ENCODE peak calls at places on chromosomes 7 and 10, in seven cellular contexts. R, M, K, A, J, C and P are unnamed samples.

GRCh38 chr7:33774762-33775523 is 130.4 kb upstream of the BMPER start:
- DNase-seq in R (no peak), M (no peak), K (peak), A (no peak), J (peak), C (peak), P (no peak)

GRCh38 chr10:86366033-86366901 is at the start of gene GRID1:
- DNase-seq in R (peak), M (peak), K (peak), A (no peak), J (peak), C (peak), P (no peak)

GRCh38 chr10:98012654-98013053 is 17.8 kb downstream of the CRTAC1 start:
- DNase-seq in R (no peak), M (no peak), K (no peak), A (no peak), J (no peak), C (no peak), P (no peak)

GRCh38 chr10:124646483-124647352 is 97.5 kb downstream of the FAM53B start:
- DNase-seq in R (no peak), M (no peak), K (peak), A (no peak), J (peak), C (peak), P (no peak)

GRCh38 chr10:127977368-127978009 is 70.6 kb downstream of the PTPRE start:
- DNase-seq in R (no peak), M (no peak), K (peak), A (peak), J (no peak), C (peak), P (no peak)

GRCh38 chr7:35971133-35971995 is 170.5 kb downstream of the SEPTIN7 start:
- DNase-seq in R (no peak), M (peak), K (peak), A (no peak), J (no peak), C (peak), P (no peak)

GRCh38 chr10:96651998-96652431 is 65.2 kb upstream of the TM9SF3 start:
- DNase-seq in R (no peak), M (no peak), K (no peak), A (no peak), J (no peak), C (no peak), P (no peak)

GRCh38 chr10:102117391-102118159 is 2.6 kb downstream of the LDB1 start:
- DNase-seq in R (peak), M (no peak), K (peak), A (peak), J (peak), C (peak), P (peak)

GRCh38 chr7:3984456-3984855 is 683.4 kb downstream of the SDK1 start:
- DNase-seq in R (no peak), M (no peak), K (no peak), A (no peak), J (no peak), C (no peak), P (no peak)

GRCh38 chr7:20270867-20271266 is 53.7 kb upstream of the MACC1 start:
- DNase-seq in R (no peak), M (peak), K (no peak), A (no peak), J (no peak), C (no peak), P (peak)

GRCh38 chr7:97015787-97016391 is 8.7 kb downstream of the DLX5 start:
- DNase-seq in R (no peak), M (no peak), K (no peak), A (peak), J (no peak), C (no peak), P (no peak)

GRCh38 chr7:105779856-105780815 is 96.3 kb downstream of the ATXN7L1 start:
- DNase-seq in R (no peak), M (no peak), K (no peak), A (no peak), J (no peak), C (no peak), P (no peak)

GRCh38 chr7:138559448-138559847 is 99.4 kb downstream of the TRIM24 start:
- DNase-seq in R (no peak), M (no peak), K (no peak), A (no peak), J (no peak), C (no peak), P (no peak)

GRCh38 chr7:92898798-92899197 is 62.4 kb upstream of the CDK6 start:
- DNase-seq in R (no peak), M (no peak), K (no peak), A (no peak), J (no peak), C (no peak), P (no peak)

GRCh38 chr10:117198088-117198487 is 799 bp downstream of the KCNK18 start:
- DNase-seq in R (no peak), M (no peak), K (no peak), A (no peak), J (no peak), C (no peak), P (no peak)

GRCh38 chr7:132141109-132141508 is 435.2 kb downstream of the PLXNA4 start:
- DNase-seq in R (no peak), M (no peak), K (no peak), A (no peak), J (no peak), C (no peak), P (no peak)

GRCh38 chr10:32171213-32171612 is 115.0 kb upstream of the KIF5B start:
- DNase-seq in R (no peak), M (no peak), K (no peak), A (no peak), J (peak), C (no peak), P (peak)

GRCh38 chr7:43058271-43059066 is 54.0 kb upstream of the HECW1 start:
- DNase-seq in R (no peak), M (peak), K (no peak), A (no peak), J (no peak), C (no peak), P (no peak)

GRCh38 chr7:24560772-24561171 is 12.5 kb upstream of the PALS2 start:
- DNase-seq in R (no peak), M (no peak), K (no peak), A (no peak), J (no peak), C (no peak), P (no peak)